ENCODE peak calls at places on chromosomes 6 and 20, in five cellular contexts. One of them, this sample, is unnamed.

GRCh38 chr6:53335224-53335994 is 13.3 kb downstream of the ELOVL5 start:
- DNase-seq in EH: no peak
- DNase-seq in NCI-H460: no peak
- DNase-seq in substantia nigra: no peak
- DNase-seq in M059J: no peak
- DNase-seq in this sample: no peak

GRCh38 chr20:58661298-58662141 is 10.4 kb downstream of the STX16 start:
- DNase-seq in EH: no peak
- DNase-seq in NCI-H460: no peak
- DNase-seq in substantia nigra: no peak
- DNase-seq in M059J: no peak
- DNase-seq in this sample: no peak

GRCh38 chr6:145070791-145071190 is 664.5 kb downstream of the EPM2A start:
- DNase-seq in EH: peak; percentile 98
- DNase-seq in NCI-H460: no peak
- DNase-seq in substantia nigra: no peak
- DNase-seq in M059J: peak; percentile 97
- DNase-seq in this sample: peak; percentile 16

GRCh38 chr20:49283176-49283702 is 5.4 kb upstream of the ZNFX1 start:
- DNase-seq in EH: no peak
- DNase-seq in NCI-H460: no peak
- DNase-seq in substantia nigra: no peak
- DNase-seq in M059J: no peak
- DNase-seq in this sample: no peak

GRCh38 chr6:26538572-26538902 is 371 bp downstream of the HMGN4 start:
- DNase-seq in EH: no peak
- DNase-seq in NCI-H460: no peak
- DNase-seq in substantia nigra: no peak
- DNase-seq in M059J: no peak
- DNase-seq in this sample: no peak

GRCh38 chr6:44073612-44074382 is 53.5 kb downstream of the MRPL14 start:
- DNase-seq in EH: peak; percentile 45
- DNase-seq in NCI-H460: no peak
- DNase-seq in substantia nigra: no peak
- DNase-seq in M059J: peak; percentile 42
- DNase-seq in this sample: no peak

GRCh38 chr20:45097485-45098095 is 3.3 kb downstream of the KCNS1 start:
- DNase-seq in EH: no peak
- DNase-seq in NCI-H460: no peak
- DNase-seq in substantia nigra: no peak
- DNase-seq in M059J: no peak
- DNase-seq in this sample: peak; percentile 66

GRCh38 chr6:128807577-128807976 is 75.4 kb upstream of the LAMA2 start:
- DNase-seq in EH: peak; percentile 60
- DNase-seq in NCI-H460: no peak
- DNase-seq in substantia nigra: no peak
- DNase-seq in M059J: peak; percentile 47
- DNase-seq in this sample: peak; percentile 54

GRCh38 chr6:107493158-107494057 is 3.5 kb downstream of the SOBP start:
- DNase-seq in EH: no peak
- DNase-seq in NCI-H460: no peak
- DNase-seq in substantia nigra: no peak
- DNase-seq in M059J: no peak
- DNase-seq in this sample: peak; percentile 61

GRCh38 chr6:142854589-142855488 is 90.1 kb downstream of the HIVEP2 start:
- DNase-seq in EH: peak; percentile 60
- DNase-seq in NCI-H460: no peak
- DNase-seq in substantia nigra: no peak
- DNase-seq in M059J: peak; percentile 68
- DNase-seq in this sample: no peak

GRCh38 chr6:152334555-152334954 is 302.6 kb downstream of the SYNE1 start:
- DNase-seq in EH: no peak
- DNase-seq in NCI-H460: no peak
- DNase-seq in substantia nigra: no peak
- DNase-seq in M059J: no peak
- DNase-seq in this sample: no peak

GRCh38 chr6:111995409-111995808 is 58.5 kb upstream of the CCN6 start:
- DNase-seq in EH: peak; percentile 63
- DNase-seq in NCI-H460: no peak
- DNase-seq in substantia nigra: no peak
- DNase-seq in M059J: peak; percentile 80
- DNase-seq in this sample: no peak

GRCh38 chr6:18309046-18309445 is 44.7 kb upstream of the DEK start:
- DNase-seq in EH: peak; percentile 36
- DNase-seq in NCI-H460: no peak
- DNase-seq in substantia nigra: no peak
- DNase-seq in M059J: peak; percentile 34
- DNase-seq in this sample: no peak

GRCh38 chr6:140320081-140320798 is 945.8 kb upstream of the CITED2 start:
- DNase-seq in EH: no peak
- DNase-seq in NCI-H460: no peak
- DNase-seq in substantia nigra: no peak
- DNase-seq in M059J: peak; percentile 23
- DNase-seq in this sample: no peak

GRCh38 chr20:54929191-54929590 is 453.8 kb downstream of the DOK5 start:
- DNase-seq in EH: no peak
- DNase-seq in NCI-H460: no peak
- DNase-seq in substantia nigra: no peak
- DNase-seq in M059J: no peak
- DNase-seq in this sample: no peak

GRCh38 chr6:157999100-158000051 is 17.7 kb downstream of the SYNJ2 start:
- DNase-seq in EH: no peak
- DNase-seq in NCI-H460: no peak
- DNase-seq in substantia nigra: peak; percentile 61
- DNase-seq in M059J: no peak
- DNase-seq in this sample: no peak

GRCh38 chr6:134446228-134446848 is 128.4 kb upstream of the SGK1 start:
- DNase-seq in EH: peak; percentile 75
- DNase-seq in NCI-H460: no peak
- DNase-seq in substantia nigra: no peak
- DNase-seq in M059J: no peak
- DNase-seq in this sample: peak; percentile 23

GRCh38 chr6:20265842-20266241 is 53.6 kb upstream of the MBOAT1 start:
- DNase-seq in EH: no peak
- DNase-seq in NCI-H460: no peak
- DNase-seq in substantia nigra: no peak
- DNase-seq in M059J: no peak
- DNase-seq in this sample: no peak

GRCh38 chr6:15577550-15578171 is 85.2 kb downstream of the DTNBP1 start:
- DNase-seq in EH: no peak
- DNase-seq in NCI-H460: no peak
- DNase-seq in substantia nigra: no peak
- DNase-seq in M059J: peak; percentile 31
- DNase-seq in this sample: peak; percentile 11

GRCh38 chr6:767755-768512 is 75.0 kb upstream of the EXOC2 start:
- DNase-seq in EH: no peak
- DNase-seq in NCI-H460: no peak
- DNase-seq in substantia nigra: no peak
- DNase-seq in M059J: no peak
- DNase-seq in this sample: no peak

GRCh38 chr20:26209171-26209941 is 512.7 kb upstream of the ZNF337 start:
- DNase-seq in EH: peak; percentile 15
- DNase-seq in NCI-H460: no peak
- DNase-seq in substantia nigra: no peak
- DNase-seq in M059J: no peak
- DNase-seq in this sample: peak; percentile 18

GRCh38 chr6:33317418-33317667 is 201 bp downstream of the ZBTB22 start:
- DNase-seq in EH: no peak
- DNase-seq in NCI-H460: no peak
- DNase-seq in substantia nigra: peak; percentile 57
- DNase-seq in M059J: no peak
- DNase-seq in this sample: no peak

GRCh38 chr20:23316626-23317025 is 34.0 kb upstream of the NXT1 start:
- DNase-seq in EH: no peak
- DNase-seq in NCI-H460: no peak
- DNase-seq in substantia nigra: no peak
- DNase-seq in M059J: no peak
- DNase-seq in this sample: no peak

GRCh38 chr6:106213660-106214276 is 111.8 kb downstream of the ATG5 start:
- DNase-seq in EH: no peak
- DNase-seq in NCI-H460: no peak
- DNase-seq in substantia nigra: no peak
- DNase-seq in M059J: no peak
- DNase-seq in this sample: peak; percentile 34

GRCh38 chr6:120378582-120379220 is 955.6 kb downstream of the TBC1D32 start:
- DNase-seq in EH: no peak
- DNase-seq in NCI-H460: peak; percentile 28
- DNase-seq in substantia nigra: no peak
- DNase-seq in M059J: peak; percentile 39
- DNase-seq in this sample: peak; percentile 38

GRCh38 chr20:62628691-62629090 is 13.6 kb upstream of the SLCO4A1 start:
- DNase-seq in EH: peak; percentile 41
- DNase-seq in NCI-H460: no peak
- DNase-seq in substantia nigra: no peak
- DNase-seq in M059J: peak; percentile 97
- DNase-seq in this sample: no peak

GRCh38 chr20:47330071-47330470 is 26.4 kb downstream of the ZMYND8 start:
- DNase-seq in EH: no peak
- DNase-seq in NCI-H460: no peak
- DNase-seq in substantia nigra: no peak
- DNase-seq in M059J: no peak
- DNase-seq in this sample: no peak

GRCh38 chr6:64504509-64504908 is 868.9 kb downstream of the PHF3 start:
- DNase-seq in EH: no peak
- DNase-seq in NCI-H460: peak; percentile 47
- DNase-seq in substantia nigra: no peak
- DNase-seq in M059J: peak; percentile 33
- DNase-seq in this sample: no peak

GRCh38 chr6:163956571-163957407 is 542.3 kb downstream of the QKI start:
- DNase-seq in EH: peak; percentile 87
- DNase-seq in NCI-H460: peak; percentile 63
- DNase-seq in substantia nigra: peak; percentile 37
- DNase-seq in M059J: peak; percentile 80
- DNase-seq in this sample: peak; percentile 70

GRCh38 chr20:48679603-48680002 is 148.2 kb downstream of the PREX1 start:
- DNase-seq in EH: no peak
- DNase-seq in NCI-H460: no peak
- DNase-seq in substantia nigra: no peak
- DNase-seq in M059J: no peak
- DNase-seq in this sample: no peak

GRCh38 chr20:1280421-1281102 is 14.5 kb downstream of the SNPH start:
- DNase-seq in EH: peak; percentile 33
- DNase-seq in NCI-H460: no peak
- DNase-seq in substantia nigra: no peak
- DNase-seq in M059J: peak; percentile 72
- DNase-seq in this sample: no peak

GRCh38 chr6:10389739-10390494 is 25.0 kb downstream of the TFAP2A start:
- DNase-seq in EH: no peak
- DNase-seq in NCI-H460: no peak
- DNase-seq in substantia nigra: no peak
- DNase-seq in M059J: no peak
- DNase-seq in this sample: no peak